ENCODE peak calls at places on chromosome 2, in seven cellular contexts. One of them, this sample, is unnamed.

GRCh38 chr2:52570716-52571115 is 1196.9 kb upstream of the CHAC2 start:
- DNase-seq in RCC 7860: no peak
- DNase-seq in ACHN: no peak
- DNase-seq in fibroblast of the aortic adventitia: no peak
- DNase-seq in T-cell: no peak
- DNase-seq in NCI-H2107: no peak
- DNase-seq in RPMI8226: no peak
- DNase-seq in this sample: no peak

GRCh38 chr2:72127401-72128058 is 20.1 kb downstream of the CYP26B1 start:
- DNase-seq in RPMI8226: no peak
- DNase-seq in T-cell: no peak
- DNase-seq in NCI-H2107: no peak
- DNase-seq in RCC 7860: no peak
- DNase-seq in fibroblast of the aortic adventitia: no peak
- DNase-seq in ACHN: no peak
- DNase-seq in this sample: peak

GRCh38 chr2:120948662-120949011 is 213.0 kb downstream of the GLI2 start:
- DNase-seq in RCC 7860: peak
- DNase-seq in RPMI8226: no peak
- DNase-seq in ACHN: no peak
- DNase-seq in fibroblast of the aortic adventitia: no peak
- DNase-seq in T-cell: no peak
- DNase-seq in NCI-H2107: no peak
- DNase-seq in this sample: peak

GRCh38 chr2:7077660-7078278 is 160.6 kb downstream of the RNF144A start:
- DNase-seq in RPMI8226: no peak
- DNase-seq in RCC 7860: no peak
- DNase-seq in ACHN: no peak
- DNase-seq in fibroblast of the aortic adventitia: no peak
- DNase-seq in T-cell: no peak
- DNase-seq in NCI-H2107: no peak
- DNase-seq in this sample: no peak

GRCh38 chr2:30266051-30266621 is 34.8 kb downstream of the LBH start:
- DNase-seq in ACHN: no peak
- DNase-seq in NCI-H2107: no peak
- DNase-seq in T-cell: peak
- DNase-seq in fibroblast of the aortic adventitia: no peak
- DNase-seq in RCC 7860: no peak
- DNase-seq in RPMI8226: no peak
- DNase-seq in this sample: no peak

GRCh38 chr2:204533629-204534370 is 11.5 kb upstream of the PARD3B start:
- DNase-seq in RPMI8226: no peak
- DNase-seq in NCI-H2107: no peak
- DNase-seq in fibroblast of the aortic adventitia: peak
- DNase-seq in T-cell: no peak
- DNase-seq in ACHN: no peak
- DNase-seq in RCC 7860: no peak
- DNase-seq in this sample: no peak

GRCh38 chr2:191038241-191038725 is 24.3 kb upstream of the STAT1 start:
- DNase-seq in T-cell: no peak
- DNase-seq in fibroblast of the aortic adventitia: peak
- DNase-seq in ACHN: no peak
- DNase-seq in NCI-H2107: no peak
- DNase-seq in RCC 7860: peak
- DNase-seq in RPMI8226: no peak
- DNase-seq in this sample: no peak

GRCh38 chr2:25371253-25372241 is 29.8 kb upstream of the DNMT3A start:
- DNase-seq in RCC 7860: no peak
- DNase-seq in fibroblast of the aortic adventitia: no peak
- DNase-seq in ACHN: no peak
- DNase-seq in NCI-H2107: no peak
- DNase-seq in RPMI8226: no peak
- DNase-seq in T-cell: no peak
- DNase-seq in this sample: peak

GRCh38 chr2:126467367-126468054 is 188.4 kb upstream of the GYPC start:
- DNase-seq in T-cell: no peak
- DNase-seq in ACHN: no peak
- DNase-seq in RPMI8226: peak
- DNase-seq in RCC 7860: no peak
- DNase-seq in NCI-H2107: no peak
- DNase-seq in fibroblast of the aortic adventitia: no peak
- DNase-seq in this sample: no peak

GRCh38 chr2:164495491-164496223 is 125.6 kb downstream of the GRB14 start:
- DNase-seq in T-cell: no peak
- DNase-seq in NCI-H2107: no peak
- DNase-seq in RCC 7860: peak
- DNase-seq in RPMI8226: no peak
- DNase-seq in fibroblast of the aortic adventitia: peak
- DNase-seq in ACHN: peak
- DNase-seq in this sample: no peak